ENCODE peak calls at places on chromosomes 5 and 9, in four cellular contexts. R is memory B cell; C is stimulated activated CD8-positive, alpha-beta memory T cell treated with anti-CD3 and anti-CD28 coated beads, Interleukin-15, amount 100 ng/mL, for 1 hour; S is BE2C. L is an unnamed sample.

GRCh38 chr5:57316798-57317327 is 143.0 kb downstream of the GPBP1 start:
- DNase-seq in R (no peak), S (no peak), C (no peak), L (peak)

GRCh38 chr5:94082405-94082804 is 341.0 kb upstream of the POU5F2 start:
- DNase-seq in R (no peak), S (no peak), C (no peak), L (no peak)

GRCh38 chr5:31824886-31825774 is 186.2 kb downstream of the PDZD2 start:
- DNase-seq in C (peak), S (peak), R (no peak), L (peak)

GRCh38 chr9:31412081-31412480 is 972.4 kb upstream of the ACO1 start:
- DNase-seq in C (no peak), R (no peak), S (no peak), L (no peak)

GRCh38 chr5:179763215-179763945 is 30.4 kb upstream of the LTC4S start:
- DNase-seq in S (peak), R (peak), C (peak), L (peak)

GRCh38 chr5:176319827-176320554 is 41.6 kb downstream of the KIAA1191 start:
- DNase-seq in S (no peak), R (no peak), C (no peak), L (peak)

GRCh38 chr5:135050244-135050767 is 16.3 kb upstream of the PITX1 start:
- DNase-seq in R (no peak), C (no peak), S (no peak), L (no peak)

GRCh38 chr5:122078116-122078865 is at the start of gene LOX:
- DNase-seq in R (no peak), C (no peak), S (peak), L (peak)

GRCh38 chr5:173762045-173762444 is 126.1 kb upstream of the CPEB4 start:
- DNase-seq in S (no peak), R (no peak), C (no peak), L (no peak)

GRCh38 chr5:87850843-87851242 is 417.8 kb downstream of the TMEM161B start:
- DNase-seq in S (no peak), R (no peak), C (no peak), L (no peak)

GRCh38 chr5:174511711-174512253 is 212.6 kb upstream of the MSX2 start:
- DNase-seq in R (no peak), C (no peak), S (no peak), L (no peak)

GRCh38 chr5:57779383-57780223 is 297.0 kb upstream of the ACTBL2 start:
- DNase-seq in S (peak), C (no peak), R (no peak), L (peak)

GRCh38 chr5:78647411-78647818 is 1.2 kb downstream of the LHFPL2 start:
- DNase-seq in C (no peak), R (no peak), S (no peak), L (peak)

GRCh38 chr9:97923529-97924108 is 1.3 kb upstream of the TRMO start:
- DNase-seq in C (peak), S (peak), R (peak), L (peak)

GRCh38 chr9:127417130-127418036 is 6.8 kb upstream of the ZNF79 start:
- DNase-seq in S (peak), C (no peak), R (no peak), L (peak)

GRCh38 chr9:92122792-92123191 is 7.6 kb upstream of the SPTLC1 start:
- DNase-seq in S (no peak), R (no peak), C (no peak), L (no peak)

GRCh38 chr9:84296146-84296843 is 44.3 kb downstream of the SLC28A3 start:
- DNase-seq in R (no peak), S (no peak), C (no peak), L (peak)

GRCh38 chr9:68728731-68729130 is 23.7 kb downstream of the PIP5K1B start:
- DNase-seq in R (no peak), C (no peak), S (no peak), L (no peak)